ENCODE peak calls at places on chromosome 18, in seven cellular contexts. N, A, Y, C, D, M and H are unnamed samples.

GRCh38 chr18:10842821-10843220 is 306.5 kb downstream of the PIEZO2 start:
- DNase-seq in D (no peak), A (no peak), M (peak), N (no peak), C (no peak), Y (no peak), H (no peak)

GRCh38 chr18:67692811-67693210 is 176.3 kb upstream of the DSEL start:
- DNase-seq in C (no peak), Y (no peak), M (no peak), N (no peak), D (no peak), A (no peak), H (no peak)

GRCh38 chr18:67265464-67266245 is 250.9 kb downstream of the DSEL start:
- DNase-seq in C (no peak), D (no peak), N (peak), A (no peak), Y (no peak), M (peak), H (peak)

GRCh38 chr18:34740724-34741123 is 30.6 kb downstream of the DTNA start:
- DNase-seq in C (no peak), D (no peak), A (no peak), M (no peak), N (no peak), Y (no peak), H (no peak)

GRCh38 chr18:48872234-48873145 is 78.3 kb downstream of the SMAD7 start:
- DNase-seq in D (no peak), Y (no peak), A (no peak), C (no peak), N (peak), M (no peak), H (no peak)

GRCh38 chr18:55585586-55586521 is 2.1 kb downstream of the TCF4 start:
- DNase-seq in Y (no peak), M (peak), D (no peak), N (no peak), C (no peak), A (peak), H (no peak)

GRCh38 chr18:11998182-11998581 is 16.9 kb downstream of the IMPA2 start:
- DNase-seq in Y (peak), N (no peak), M (peak), C (no peak), A (no peak), D (no peak), H (no peak)

GRCh38 chr18:69127844-69128486 is 272.7 kb upstream of the DOK6 start:
- DNase-seq in M (peak), D (no peak), Y (no peak), N (peak), A (no peak), C (no peak), H (no peak)

GRCh38 chr18:58639751-58640427 is 11.0 kb upstream of the ALPK2 start:
- DNase-seq in M (peak), Y (no peak), D (peak), C (peak), A (no peak), N (peak), H (peak)

GRCh38 chr18:6624271-6624670 is 105.2 kb upstream of the ARHGAP28 start:
- DNase-seq in A (no peak), Y (no peak), C (no peak), D (no peak), M (peak), N (peak), H (no peak)

GRCh38 chr18:59540819-59541218 is 156.4 kb downstream of the CCBE1 start:
- DNase-seq in Y (no peak), D (no peak), N (peak), C (no peak), M (peak), A (no peak), H (no peak)

GRCh38 chr18:12015697-12016062 is 34.4 kb downstream of the IMPA2 start:
- DNase-seq in A (peak), N (peak), D (no peak), C (peak), M (peak), Y (peak), H (no peak)

DNA sequence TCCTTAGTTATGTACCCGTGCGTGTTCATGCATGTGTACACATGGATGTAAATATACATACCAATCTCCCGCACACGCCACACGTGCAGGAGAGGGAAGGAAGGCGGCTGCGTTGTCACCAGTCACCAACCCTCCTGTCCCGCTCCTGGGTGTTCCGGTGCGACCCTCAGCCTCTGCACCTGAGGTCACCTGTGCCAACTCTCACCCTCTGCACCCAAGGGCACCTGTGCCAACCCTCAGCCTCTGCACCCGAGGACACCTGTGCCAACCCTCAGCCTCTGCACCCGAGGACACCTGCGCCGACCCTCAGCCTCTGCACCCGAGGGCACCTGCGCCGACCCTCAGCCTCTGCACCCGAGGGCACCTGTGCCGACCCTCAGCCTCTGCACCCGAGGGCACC is 192.8 kb upstream of the SALL3 start:
- DNase-seq in C (no peak), D (no peak), Y (no peak), A (no peak), M (no peak), N (no peak), H (no peak)
- H3K4me3 ChIP-seq in C (no peak), D (no peak), Y (no peak), A (no peak), M (no peak), N (no peak), H (no peak)

GRCh38 chr18:70366174-70366573 is 77.3 kb downstream of the SOCS6 start:
- DNase-seq in M (no peak), Y (no peak), D (no peak), A (no peak), C (no peak), N (no peak), H (no peak)
- H3K4me3 ChIP-seq in M (no peak), Y (no peak), D (no peak), A (no peak), C (no peak), N (no peak), H (no peak)

DNA sequence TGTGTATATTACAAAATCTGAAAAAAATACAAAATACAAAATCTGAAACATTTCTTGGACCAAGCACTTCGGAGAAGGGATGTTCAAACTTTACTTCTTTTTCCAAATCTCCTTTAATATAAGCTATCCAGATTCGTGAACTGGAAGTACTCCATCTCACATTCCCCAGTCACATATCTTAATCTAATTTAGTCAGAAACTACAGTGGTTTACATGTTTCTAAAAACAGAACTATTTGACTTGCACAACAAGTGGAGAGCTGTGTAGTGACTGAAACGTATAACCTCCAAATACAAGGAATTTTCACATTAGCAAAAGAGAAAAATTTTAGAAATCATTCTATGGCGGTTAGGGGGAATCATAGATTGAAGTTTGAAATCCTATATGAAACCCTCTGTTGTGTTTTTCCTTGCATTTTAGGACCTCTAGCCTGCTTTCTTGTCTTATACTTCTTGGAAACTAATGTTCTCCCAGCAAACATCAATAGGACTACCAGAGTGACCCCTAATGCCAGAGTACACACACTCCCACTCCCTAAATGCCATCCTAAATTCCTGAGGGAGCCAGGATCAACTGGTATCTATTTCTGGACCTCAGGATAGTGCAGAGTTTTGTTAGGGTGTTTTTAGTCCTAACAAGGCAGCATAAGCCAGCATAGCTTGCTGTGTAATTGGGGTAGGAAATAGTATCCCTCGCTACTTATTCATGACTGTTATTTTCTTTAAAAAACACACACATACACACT is 30.2 kb upstream of the ROCK1 start:
- DNase-seq in D (no peak), A (no peak), M (no peak), N (peak), C (no peak), Y (no peak), H (no peak)
- H3K4me3 ChIP-seq in D (no peak), A (no peak), M (no peak), N (no peak), C (no peak), Y (no peak), H (no peak)

DNA sequence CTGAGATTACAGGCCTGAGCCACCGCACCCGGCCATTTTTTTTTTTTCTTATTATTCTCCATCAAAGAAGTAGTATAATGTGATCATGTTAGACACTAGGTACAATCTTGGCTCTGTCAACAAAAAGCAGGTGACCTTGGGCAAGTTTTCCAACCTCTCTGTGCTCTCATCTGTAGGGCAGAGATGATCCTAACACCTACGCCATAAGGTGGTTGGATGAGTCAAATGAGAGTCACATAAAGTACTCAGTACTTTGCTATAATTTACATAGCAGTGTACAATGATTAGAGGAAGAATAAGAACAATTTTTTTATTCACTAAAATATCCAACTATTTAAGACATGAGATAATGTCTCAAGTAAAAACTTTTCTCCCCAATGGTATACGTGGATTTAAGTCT is 128.6 kb downstream of the TGIF1 start:
- DNase-seq in M (no peak), N (no peak), D (no peak), A (no peak), C (no peak), Y (no peak), H (no peak)
- H3K4me3 ChIP-seq in M (no peak), N (no peak), D (no peak), A (no peak), C (no peak), Y (no peak), H (no peak)